ENCODE peak calls at places on chromosomes 5 and 9, in ten cellular contexts. P, H, E, M, D, O, Z, W, G and T are unnamed samples.

GRCh38 chr5:122880170-122880689 is 34.8 kb downstream of the SNX24 start:
- DNase-seq in M (no peak), E (no peak), H (no peak), W (no peak), D (no peak), Z (no peak), G (no peak), P (no peak), O (no peak), T (no peak)

GRCh38 chr9:84759300-84759750 is 89.8 kb downstream of the NTRK2 start:
- DNase-seq in D (no peak), W (no peak), H (no peak), M (no peak), Z (no peak), G (no peak), E (no peak), O (no peak), P (no peak), T (no peak)

GRCh38 chr5:31637851-31638250 is 1.1 kb upstream of the PDZD2 start:
- DNase-seq in W (no peak), G (no peak), O (no peak), M (no peak), D (no peak), Z (no peak), H (no peak), P (no peak), E (no peak), T (no peak)

GRCh38 chr5:154446183-154447073 is 631 bp downstream of the SAP30L start:
- DNase-seq in P (peak), G (no peak), M (peak), Z (peak), O (peak), W (peak), D (no peak), E (peak), H (peak), T (peak)

GRCh38 chr9:114804504-114804903 is 1.3 kb downstream of the TNFSF15 start:
- DNase-seq in H (no peak), Z (no peak), P (no peak), E (no peak), M (peak), D (peak), W (peak), O (no peak), G (no peak), T (no peak)

GRCh38 chr5:60377826-60378225 is 322.1 kb downstream of the DEPDC1B start:
- DNase-seq in O (no peak), G (no peak), P (no peak), M (no peak), D (no peak), E (no peak), H (no peak), W (no peak), Z (no peak), T (no peak)

GRCh38 chr5:143674469-143674786 is 137.5 kb upstream of the HMHB1 start:
- DNase-seq in E (no peak), M (no peak), Z (no peak), O (no peak), D (no peak), H (no peak), W (no peak), G (no peak), P (no peak), T (no peak)

GRCh38 chr9:33878691-33879366 is 61.9 kb downstream of the UBE2R2 start:
- DNase-seq in H (no peak), W (no peak), P (no peak), G (no peak), O (no peak), Z (no peak), E (no peak), D (no peak), M (no peak), T (no peak)

GRCh38 chr5:149130932-149131273 is 10.4 kb upstream of the ABLIM3 start:
- DNase-seq in W (no peak), E (no peak), M (no peak), P (no peak), Z (no peak), D (no peak), O (no peak), H (no peak), G (no peak), T (no peak)

GRCh38 chr5:65391591-65391990 is 90.1 kb downstream of the ADAMTS6 start:
- DNase-seq in H (no peak), E (no peak), P (no peak), Z (no peak), G (no peak), O (no peak), W (peak), D (no peak), M (no peak), T (no peak)

GRCh38 chr5:74032617-74033016 is 406.6 kb downstream of the ARHGEF28 start:
- DNase-seq in G (no peak), M (no peak), H (no peak), E (no peak), D (no peak), W (no peak), O (no peak), Z (no peak), P (no peak), T (no peak)

GRCh38 chr5:142119051-142119625 is 10.6 kb downstream of the NDFIP1 start:
- DNase-seq in P (no peak), Z (no peak), E (no peak), M (no peak), H (no peak), D (no peak), W (no peak), G (no peak), O (no peak), T (no peak)

GRCh38 chr9:110427497-110428104 is 89.9 kb upstream of the TXNDC8 start:
- DNase-seq in W (peak), G (no peak), O (peak), H (peak), M (peak), Z (no peak), P (no peak), D (no peak), E (peak), T (peak)

GRCh38 chr9:131810351-131811170 is 70.7 kb upstream of the RAPGEF1 start:
- DNase-seq in E (no peak), O (no peak), H (no peak), D (no peak), M (no peak), P (no peak), W (no peak), G (no peak), Z (peak), T (no peak)

GRCh38 chr5:75108931-75109596 is 56.7 kb upstream of the GCNT4 start:
- DNase-seq in P (no peak), H (no peak), Z (no peak), O (no peak), W (no peak), D (no peak), M (no peak), G (no peak), E (no peak), T (no peak)

GRCh38 chr5:176803027-176803942 is 7.1 kb upstream of the UNC5A start:
- DNase-seq in W (no peak), Z (peak), D (no peak), O (no peak), G (no peak), P (no peak), H (no peak), M (no peak), E (no peak), T (no peak)

GRCh38 chr5:172846249-172846648 is 12.2 kb downstream of the ERGIC1 start:
- DNase-seq in H (no peak), W (no peak), M (peak), G (no peak), D (no peak), E (no peak), O (no peak), P (no peak), Z (no peak), T (no peak)

GRCh38 chr9:132390966-132391365 is 15.7 kb downstream of the TTF1 start:
- DNase-seq in W (no peak), M (no peak), P (no peak), E (no peak), H (no peak), Z (no peak), D (no peak), G (no peak), O (no peak), T (no peak)

GRCh38 chr5:54520438-54520846 is 2.9 kb downstream of the SNX18 start:
- DNase-seq in H (peak), Z (no peak), M (peak), P (no peak), O (no peak), E (no peak), W (no peak), G (no peak), D (no peak), T (no peak)

GRCh38 chr5:174724484-174725260 is at the start of gene MSX2:
- DNase-seq in M (peak), Z (no peak), O (peak), D (no peak), E (peak), G (no peak), W (peak), P (peak), H (peak), T (peak)

GRCh38 chr5:91885291-91886265 is 502.5 kb upstream of the ARRDC3 start:
- DNase-seq in Z (peak), O (no peak), M (no peak), D (peak), E (no peak), P (no peak), W (no peak), H (peak), G (no peak), T (no peak)

GRCh38 chr5:131209506-131210191 is 38.9 kb downstream of the LYRM7 start:
- DNase-seq in W (no peak), O (no peak), G (peak), M (no peak), Z (no peak), H (peak), P (no peak), E (peak), D (no peak), T (no peak)

GRCh38 chr9:33737811-33738606 is 57.4 kb upstream of the PRSS3 start:
- DNase-seq in P (no peak), O (no peak), H (peak), E (peak), W (peak), D (peak), M (peak), Z (peak), G (no peak), T (no peak)

GRCh38 chr5:126274396-126274795 is 148.8 kb upstream of the GRAMD2B start:
- DNase-seq in H (no peak), P (no peak), W (no peak), E (no peak), M (no peak), O (no peak), Z (peak), D (no peak), G (no peak), T (no peak)

GRCh38 chr9:99594056-99594780 is 227.5 kb upstream of the NR4A3 start:
- DNase-seq in W (no peak), D (no peak), H (no peak), P (no peak), O (no peak), M (no peak), G (no peak), Z (no peak), E (no peak), T (no peak)

GRCh38 chr5:91129748-91130147 is 253.4 kb downstream of the ARRDC3 start:
- DNase-seq in O (no peak), W (no peak), E (no peak), Z (no peak), P (no peak), G (no peak), D (no peak), M (no peak), H (no peak), T (no peak)

GRCh38 chr5:151251001-151251551 is 1.9 kb upstream of the GM2A start:
- DNase-seq in D (no peak), W (no peak), H (peak), M (no peak), E (no peak), G (no peak), O (no peak), P (no peak), Z (no peak), T (peak)